ENCODE peak calls at places on chromosomes 7 and 10, in five cellular contexts. Q, D, F, T and J are unnamed samples.
A peak's percentile ranks its signal among the peaks of the same experiment; 100 is the strongest.

GRCh38 chr10:73625004-73625883 is 16.0 kb downstream of the MYOZ1 start:
- DNase-seq in F (peak; percentile 27), Q (no peak), T (peak; percentile 85), D (no peak), J (no peak)

GRCh38 chr10:88838766-88839165 is 12.9 kb downstream of the ANKRD22 start:
- DNase-seq in T (no peak), D (no peak), F (no peak), Q (no peak), J (no peak)

GRCh38 chr10:76311752-76312699 is 880.6 kb downstream of the LRMDA start:
- DNase-seq in D (no peak), T (peak; percentile 79), F (no peak), Q (no peak), J (no peak)

GRCh38 chr10:129758180-129758579 is 205.9 kb downstream of the EBF3 start:
- DNase-seq in F (peak; percentile 4), Q (no peak), D (no peak), T (no peak), J (no peak)

GRCh38 chr10:80718024-80718423 is 180.3 kb downstream of the SH2D4B start:
- DNase-seq in D (no peak), F (no peak), T (no peak), Q (no peak), J (no peak)

GRCh38 chr7:134892963-134893362 is 93.3 kb upstream of the AGBL3 start:
- DNase-seq in D (no peak), T (no peak), F (no peak), Q (no peak), J (no peak)

GRCh38 chr7:5429857-5430611 is 6.4 kb upstream of the TNRC18 start:
- DNase-seq in T (peak; percentile 53), F (no peak), Q (no peak), D (no peak), J (no peak)

GRCh38 chr10:123889821-123890220 is 1.8 kb downstream of the CPXM2 start:
- DNase-seq in Q (no peak), F (no peak), D (no peak), T (no peak), J (no peak)

GRCh38 chr7:127858915-127859189 is 172.4 kb downstream of the LRRC4 start:
- DNase-seq in Q (no peak), T (no peak), F (no peak), D (no peak), J (no peak)

GRCh38 chr10:130127612-130128607 is 8.3 kb upstream of the GLRX3 start:
- DNase-seq in F (peak; percentile 68), Q (no peak), D (peak; percentile 28), T (peak; percentile 89), J (no peak)

GRCh38 chr7:150317748-150318444 is 5.3 kb upstream of the LRRC61 start:
- DNase-seq in Q (no peak), T (no peak), D (no peak), F (no peak), J (no peak)

GRCh38 chr7:158267737-158268435 is 319.7 kb downstream of the PTPRN2 start:
- DNase-seq in Q (no peak), T (no peak), F (no peak), D (no peak), J (no peak)

GRCh38 chr10:6050801-6051445 is 11.2 kb downstream of the IL2RA start:
- DNase-seq in F (peak; percentile 87), T (no peak), D (peak; percentile 47), Q (peak; percentile 30), J (no peak)

GRCh38 chr10:104339469-104340098 is 1.3 kb upstream of the ITPRIP start:
- DNase-seq in Q (no peak), D (peak; percentile 66), F (no peak), T (no peak), J (no peak)

GRCh38 chr7:29764227-29764626 is 42.1 kb upstream of the WIPF3 start:
- DNase-seq in Q (no peak), F (no peak), D (peak; percentile 23), T (peak; percentile 53), J (no peak)

GRCh38 chr7:114857605-114858004 is 64.3 kb upstream of the MDFIC start:
- DNase-seq in Q (no peak), D (no peak), T (no peak), F (no peak), J (no peak)

GRCh38 chr7:2008101-2008935 is 224.4 kb downstream of the MAD1L1 start:
- DNase-seq in T (no peak), Q (no peak), F (no peak), D (peak; percentile 11), J (no peak)

DNA sequence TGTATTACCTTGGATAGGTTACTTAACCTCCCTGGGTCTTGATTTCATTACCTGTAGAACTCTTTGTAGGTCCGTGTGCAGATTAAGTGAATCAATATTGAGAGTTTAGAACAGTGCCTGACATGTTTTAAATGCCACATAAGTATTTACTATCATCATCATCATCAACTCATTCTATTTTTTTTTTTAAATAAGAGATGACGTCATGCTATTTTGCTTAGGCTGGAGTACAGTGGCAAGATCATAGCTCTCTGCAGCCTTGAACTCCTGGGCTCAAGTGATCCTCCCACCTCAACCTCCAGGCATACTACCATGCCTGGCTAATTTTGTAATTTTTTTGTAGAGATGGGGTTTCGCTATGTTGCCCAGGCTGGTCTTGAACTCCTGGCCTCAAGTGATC is 132.0 kb upstream of the FZD8 start:
- DNase-seq in Q (no peak), F (no peak), D (no peak), T (no peak), J (no peak)
- H3K4me3 ChIP-seq in Q (no peak overlapping the region), F (no peak overlapping the region), D (no peak overlapping the region), T (no peak overlapping the region), J (no peak overlapping the region)

GRCh38 chr10:45375101-45375500 is 1.1 kb downstream of the ALOX5 start:
- DNase-seq in D (no peak), Q (no peak), T (no peak), F (no peak), J (no peak)

GRCh38 chr10:45375716-45376231 is 1.8 kb downstream of the ALOX5 start:
- DNase-seq in T (no peak), D (no peak), Q (no peak), F (no peak), J (no peak)

GRCh38 chr10:45373783-45374450 is at the start of gene ALOX5:
- DNase-seq in D (no peak), T (peak; percentile 77), F (no peak), Q (no peak), J (no peak)

GRCh38 chr10:45373003-45373782 is 823 bp upstream of the ALOX5 start:
- DNase-seq in D (no peak), Q (no peak), F (no peak), T (peak; percentile 54), J (no peak)

GRCh38 chr10:45374451-45375052 is 536 bp downstream of the ALOX5 start:
- DNase-seq in F (no peak), Q (no peak), D (no peak), T (no peak), J (no peak)
- H3K4me1 ChIP-seq in F (no peaks in the 10 kb centered on the region), Q (peaks cover 13% of the 10 kb centered on the region), D (no peaks in the 10 kb centered on the region), T (peaks cover 9% of the 10 kb centered on the region), J (peaks cover 12% of the 10 kb centered on the region)

DNA sequence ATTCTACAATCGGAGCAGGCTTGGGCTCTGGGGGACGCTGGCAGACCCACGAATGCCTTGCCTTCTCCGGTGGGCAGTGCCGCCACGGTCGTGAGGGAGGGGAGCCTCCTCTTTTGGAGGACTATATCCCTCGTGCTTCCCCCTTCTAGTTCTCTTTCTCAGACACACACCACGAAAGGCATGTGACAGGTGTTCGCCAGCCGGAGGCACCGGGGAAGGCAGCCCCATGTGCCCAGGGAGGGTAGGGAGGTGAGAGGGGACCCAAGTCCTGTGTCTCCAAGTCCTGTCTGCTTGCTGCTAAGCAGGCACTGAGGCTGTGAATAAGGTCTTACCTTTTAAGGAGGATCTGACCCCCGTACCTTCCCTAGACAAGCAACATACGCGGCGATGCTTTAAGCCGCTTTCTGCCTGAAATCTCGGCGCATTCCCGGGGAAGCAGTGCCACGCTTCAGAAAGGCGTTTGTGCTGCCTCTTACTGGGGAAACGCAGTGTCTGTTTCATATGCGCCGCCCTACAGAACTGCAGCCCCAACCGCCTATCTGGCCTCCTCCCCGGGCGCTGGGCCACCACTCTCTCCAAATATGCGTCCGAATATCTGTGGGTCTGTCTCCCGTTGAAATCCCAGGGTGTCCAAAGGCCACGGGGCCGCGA is 809 bp downstream of the PLXNA4 start:
- DNase-seq in F (no peak), T (peak; percentile 82), Q (no peak), D (no peak), J (no peak)
- H3K4me3 ChIP-seq in F (no peak overlapping the region), T (peak overlapping the region; percentile 75), Q (peak overlapping the region; percentile 72), D (peak overlapping the region; percentile 52), J (peak overlapping the region; percentile 81)

GRCh38 chr10:62243647-62243997 is 25.0 kb downstream of the RTKN2 start:
- DNase-seq in Q (no peak), F (no peak), D (no peak), T (no peak), J (no peak)
- H3K4me1 ChIP-seq in Q (peaks cover 8% of the 10 kb centered on the region), F (no peaks in the 10 kb centered on the region), D (peaks cover 12% of the 10 kb centered on the region), T (no peaks in the 10 kb centered on the region), J (no peaks in the 10 kb centered on the region)

GRCh38 chr10:69338547-69339450 is 60.5 kb downstream of the HK1 start:
- DNase-seq in F (no peak), D (no peak), Q (no peak), T (no peak), J (no peak)

GRCh38 chr10:69335613-69336012 is 57.3 kb downstream of the HK1 start:
- DNase-seq in Q (no peak), D (no peak), F (no peak), T (no peak), J (no peak)

GRCh38 chr10:69336952-69337311 is 58.6 kb downstream of the HK1 start:
- DNase-seq in Q (no peak), F (no peak), T (no peak), D (no peak), J (no peak)

GRCh38 chr10:69337312-69338132 is 59.2 kb downstream of the HK1 start:
- DNase-seq in F (no peak), Q (no peak), T (no peak), D (no peak), J (no peak)

DNA sequence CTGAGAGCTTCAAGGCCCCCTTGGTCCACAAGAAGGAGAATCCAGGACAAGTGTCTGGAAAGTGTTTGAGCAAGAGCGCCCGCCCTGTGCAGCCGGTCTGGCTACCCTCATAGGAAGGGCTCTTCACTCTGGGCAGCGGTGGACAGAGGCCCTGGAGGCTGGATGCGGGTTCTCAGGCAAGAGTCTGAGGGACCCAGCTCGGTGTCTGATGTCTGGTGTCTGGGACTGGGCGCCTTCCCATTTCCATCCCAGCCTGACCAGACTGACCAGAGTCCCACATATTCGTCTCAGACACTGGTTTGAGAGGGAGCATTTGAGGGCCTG is 59.8 kb downstream of the HK1 start:
- DNase-seq in F (no peak), Q (no peak), T (no peak), D (no peak), J (no peak)
- H3K4me3 ChIP-seq in F (no peak overlapping the region), Q (peak overlapping the region; percentile 18), T (no peak overlapping the region), D (no peak overlapping the region), J (peak overlapping the region; percentile 26)

GRCh38 chr7:47496064-47496665 is 85.7 kb downstream of the TNS3 start:
- DNase-seq in Q (no peak), D (no peak), T (no peak), F (no peak), J (no peak)
- H3K4me1 ChIP-seq in Q (peaks cover 32% of the 10 kb centered on the region), D (peaks cover 18% of the 10 kb centered on the region), T (peaks cover 45% of the 10 kb centered on the region), F (no peaks in the 10 kb centered on the region), J (peaks cover 21% of the 10 kb centered on the region)